ENCODE peak calls at places on chromosomes 6 and 20, in eight cellular contexts. N is naive thymus-derived CD8-positive, alpha-beta T cell; M is NCI-H1105; Q is neural crest cell; T is posterior vena cava; K is hepatic stellate cell; V is activated T-cell treated with anti-CD3 and anti-CD28 coated beads for 1 hour; L is natural killer cell. C is an unnamed sample.

GRCh38 chr6:42551202-42551601 is 12.6 kb upstream of the UBR2 start:
- DNase-seq in L (no peak), K (no peak), V (no peak), Q (no peak), T (no peak), M (no peak), N (no peak), C (no peak)

GRCh38 chr6:8707956-8708772 is 272.8 kb upstream of the SLC35B3 start:
- DNase-seq in M (peak), K (no peak), T (no peak), N (no peak), L (no peak), V (no peak), Q (no peak), C (no peak)

GRCh38 chr6:24668997-24669361 is 2.1 kb downstream of the ACOT13 start:
- DNase-seq in K (no peak), N (no peak), L (no peak), T (no peak), Q (no peak), M (no peak), V (no peak), C (no peak)

GRCh38 chr6:167717455-167717854 is 109.3 kb upstream of the AFDN start:
- DNase-seq in N (no peak), V (no peak), L (no peak), K (no peak), M (no peak), T (no peak), Q (no peak), C (no peak)

GRCh38 chr20:24951536-24952047 is 2.5 kb downstream of the CST7 start:
- DNase-seq in Q (no peak), V (no peak), T (peak), L (peak), N (no peak), K (no peak), M (no peak), C (no peak)

GRCh38 chr6:138631566-138631965 is 132.3 kb upstream of the NHSL1 start:
- DNase-seq in V (no peak), N (no peak), M (no peak), Q (no peak), T (no peak), L (no peak), K (no peak), C (no peak)

GRCh38 chr6:136843210-136843609 is 20.8 kb downstream of the PEX7 start:
- DNase-seq in T (no peak), K (no peak), N (no peak), Q (no peak), M (no peak), V (no peak), L (no peak), C (no peak)

GRCh38 chr20:25484224-25484846 is 76.9 kb downstream of the GINS1 start:
- DNase-seq in Q (no peak), V (no peak), T (no peak), M (no peak), K (no peak), N (no peak), L (no peak), C (no peak)

GRCh38 chr20:43799150-43799711 is 72.4 kb upstream of the GTSF1L start:
- DNase-seq in K (no peak), M (peak), Q (no peak), T (no peak), N (no peak), V (no peak), L (no peak), C (no peak)

GRCh38 chr6:152085533-152085932 is 278.1 kb downstream of the ESR1 start:
- DNase-seq in T (no peak), K (no peak), Q (no peak), L (no peak), M (no peak), V (no peak), N (no peak), C (no peak)

GRCh38 chr6:144006731-144007454 is 1.2 kb downstream of the PLAGL1 start:
- DNase-seq in M (no peak), N (no peak), V (no peak), Q (no peak), K (peak), L (no peak), T (no peak), C (no peak)

GRCh38 chr6:15417811-15418210 is 171.9 kb downstream of the JARID2 start:
- DNase-seq in L (no peak), V (no peak), Q (no peak), K (no peak), N (no peak), M (no peak), T (no peak), C (no peak)

GRCh38 chr6:71383891-71384489 is 95.4 kb downstream of the OGFRL1 start:
- DNase-seq in M (peak), Q (peak), K (peak), V (no peak), N (no peak), T (no peak), L (no peak), C (peak)

C was measured in heart right ventricle.